ENCODE peak calls at places on chromosomes 3 and 15, in four cellular contexts. M, G, E and F are unnamed samples.

GRCh38 chr3:47731066-47731465 is 50.6 kb downstream of the SMARCC1 start:
- DNase-seq in E (no peak), M (no peak), G (no peak), F (no peak)

GRCh38 chr3:50057756-50058155 is 31.0 kb upstream of the RBM5 start:
- DNase-seq in G (no peak), M (no peak), E (no peak), F (no peak)

GRCh38 chr3:30347679-30348216 is 258.7 kb upstream of the TGFBR2 start:
- DNase-seq in G (no peak), E (no peak), M (peak), F (no peak)

GRCh38 chr3:141393151-141394076 is 25.1 kb downstream of the ZBTB38 start:
- DNase-seq in E (no peak), G (no peak), M (no peak), F (peak)

GRCh38 chr3:107928084-107928445 is 162.8 kb downstream of the CD47 start:
- DNase-seq in E (no peak), M (no peak), G (no peak), F (no peak)

GRCh38 chr3:69178838-69179739 is 56.7 kb upstream of the LMOD3 start:
- DNase-seq in G (no peak), M (peak), E (no peak), F (no peak)

GRCh38 chr3:95297586-95297985 is 1234.7 kb downstream of the NSUN3 start:
- DNase-seq in E (no peak), M (no peak), G (no peak), F (no peak)

GRCh38 chr15:45703670-45704328 is 69.0 kb downstream of the SQOR start:
- DNase-seq in G (no peak), M (no peak), E (peak), F (no peak)

GRCh38 chr15:96262097-96262496 is 68.4 kb upstream of the NR2F2 start:
- DNase-seq in E (no peak), G (no peak), M (peak), F (no peak)

GRCh38 chr15:37981781-37982180 is 47.3 kb downstream of the TMCO5A start:
- DNase-seq in G (no peak), E (no peak), M (peak), F (no peak)

GRCh38 chr3:136979684-136980083 is 21.9 kb downstream of the IL20RB start:
- DNase-seq in M (no peak), G (no peak), E (no peak), F (no peak)

GRCh38 chr3:24853685-24854341 is 359.2 kb upstream of the THRB start:
- DNase-seq in M (no peak), G (no peak), E (no peak), F (no peak)

GRCh38 chr3:171898192-171898591 is 55.0 kb downstream of the TMEM212 start:
- DNase-seq in G (no peak), E (no peak), M (no peak), F (no peak)

GRCh38 chr15:49293941-49294340 is 123.9 kb downstream of the GALK2 start:
- DNase-seq in E (no peak), M (no peak), G (no peak), F (no peak)
- TF ChIP-seq YY1 in E (no peak), M (no peak), G (no peak), F (no peak)

DNA sequence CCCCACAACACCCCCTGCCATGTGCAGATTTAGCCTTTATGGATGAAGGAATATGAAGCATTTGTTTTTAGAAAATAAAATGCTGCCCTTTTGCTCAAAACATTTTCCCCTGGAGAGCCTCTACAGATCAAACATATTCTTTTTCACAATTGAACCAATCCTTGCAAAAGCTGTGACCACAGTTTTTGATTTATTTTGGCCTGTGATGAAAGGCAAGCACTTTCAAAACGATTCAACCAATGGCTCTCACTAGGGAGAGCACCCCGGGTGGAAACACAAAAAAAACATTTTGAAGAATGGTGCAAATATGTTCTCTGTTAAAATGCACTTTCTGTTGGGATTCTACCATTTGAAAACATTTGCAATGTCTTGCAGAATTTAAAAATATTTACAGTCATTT is 476.0 kb upstream of the ONECUT1 start:
- DNase-seq in E (no peak), M (no peak), G (no peak), F (no peak)
- H3K9ac ChIP-seq in E (no peak), M (no peak), G (no peak), F (no peak)

DNA sequence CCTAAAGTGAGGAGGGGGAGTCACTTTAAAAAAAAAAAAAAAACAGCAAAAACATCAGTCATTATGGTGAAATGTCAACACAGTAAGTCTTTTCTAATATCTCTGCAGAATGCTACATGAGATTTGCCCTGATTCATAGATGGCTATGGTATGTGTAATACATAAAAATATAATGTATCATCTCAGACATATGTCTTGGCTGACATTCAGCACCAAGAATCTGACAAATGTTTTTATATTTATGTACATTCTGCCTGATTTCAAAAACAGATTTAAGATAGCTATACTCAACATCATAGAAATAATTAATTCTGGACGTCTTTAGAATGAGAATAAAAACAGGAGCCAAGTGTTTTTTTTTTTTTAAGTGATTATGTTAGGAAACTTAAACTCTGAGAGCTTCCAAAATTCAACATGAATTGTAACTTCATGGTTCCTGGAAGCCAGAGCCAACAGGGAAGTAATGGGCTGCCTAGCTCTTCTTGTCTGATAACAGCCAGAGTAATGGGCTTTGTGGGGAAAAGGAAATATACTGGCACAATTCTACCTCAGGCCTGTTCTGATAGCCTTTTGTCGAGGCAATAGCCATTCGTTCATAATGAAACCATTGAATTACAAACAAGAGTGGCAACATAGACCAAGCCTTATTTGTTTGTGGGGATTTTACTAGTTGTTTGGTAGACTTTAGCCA is 184.4 kb downstream of the VGLL4 start:
- DNase-seq in M (no peak), E (no peak), G (no peak), F (no peak)
- TF ChIP-seq SUZ12 in M (no peak), E (no peak), G (no peak), F (no peak)

DNA sequence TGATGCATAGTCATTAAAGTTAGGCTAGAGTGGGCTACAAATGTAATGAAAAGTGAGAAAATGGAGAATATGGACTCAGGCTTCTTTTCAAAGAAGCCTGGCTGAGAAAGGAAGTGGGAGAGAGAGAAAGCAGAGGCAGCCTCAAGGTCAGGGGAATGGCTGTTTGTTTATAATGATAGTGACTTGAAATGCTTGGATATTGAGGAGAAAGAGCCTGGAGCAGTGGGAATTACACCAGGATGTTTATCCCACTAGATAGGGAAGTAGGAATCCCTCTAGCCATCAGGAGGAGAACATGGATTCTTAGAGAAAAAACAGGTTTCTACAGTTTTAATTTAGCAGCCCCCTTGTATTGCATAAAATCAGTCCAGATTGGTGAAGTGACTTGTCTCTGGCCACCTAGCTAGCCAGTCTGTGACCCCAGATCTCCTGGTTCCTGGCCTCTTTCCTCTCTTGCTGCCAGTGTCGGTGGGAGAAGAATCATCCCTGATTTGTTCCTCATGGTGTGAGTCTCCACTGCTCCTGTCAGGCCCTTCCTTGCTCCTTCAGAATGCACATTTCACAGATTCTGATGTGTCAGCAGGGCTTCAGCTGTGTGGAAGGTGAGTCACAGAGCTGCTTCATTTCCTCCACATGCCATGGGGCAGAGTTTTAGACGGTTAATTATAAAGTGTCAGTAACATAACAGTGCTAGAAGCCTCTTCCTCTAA is 32.9 kb downstream of the SEMA6D start:
- DNase-seq in E (no peak), M (no peak), G (no peak), F (no peak)
- TF ChIP-seq YY1 in E (no peak), M (no peak), G (no peak), F (no peak)

DNA sequence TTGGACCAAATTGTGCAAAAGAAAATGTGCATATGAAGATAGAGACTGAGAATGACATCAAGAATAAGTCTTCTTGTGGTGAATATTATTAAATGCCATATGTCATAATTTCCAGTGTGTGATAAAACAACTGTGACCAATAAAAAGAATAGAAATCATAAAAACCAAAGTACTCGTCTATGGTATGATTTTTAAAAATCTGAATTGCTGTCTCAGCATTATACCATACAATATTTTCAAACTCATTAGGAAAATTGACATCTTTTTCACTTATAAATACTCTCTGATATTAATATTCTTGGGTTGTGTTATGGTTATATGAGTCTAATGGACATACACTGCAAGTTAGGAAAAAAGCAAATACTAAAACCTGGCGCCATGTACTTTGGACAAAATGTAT is 279.4 kb downstream of the ROBO1 start:
- DNase-seq in G (no peak), M (no peak), E (no peak), F (no peak)
- H3K9ac ChIP-seq in G (no peak), M (no peak), E (no peak), F (no peak)

GRCh38 chr3:179005213-179005612 is 66.4 kb downstream of the ZMAT3 start:
- DNase-seq in G (no peak), M (no peak), E (no peak), F (no peak)
- TF ChIP-seq SUZ12 in G (no peak), M (no peak), E (no peak), F (no peak)

DNA sequence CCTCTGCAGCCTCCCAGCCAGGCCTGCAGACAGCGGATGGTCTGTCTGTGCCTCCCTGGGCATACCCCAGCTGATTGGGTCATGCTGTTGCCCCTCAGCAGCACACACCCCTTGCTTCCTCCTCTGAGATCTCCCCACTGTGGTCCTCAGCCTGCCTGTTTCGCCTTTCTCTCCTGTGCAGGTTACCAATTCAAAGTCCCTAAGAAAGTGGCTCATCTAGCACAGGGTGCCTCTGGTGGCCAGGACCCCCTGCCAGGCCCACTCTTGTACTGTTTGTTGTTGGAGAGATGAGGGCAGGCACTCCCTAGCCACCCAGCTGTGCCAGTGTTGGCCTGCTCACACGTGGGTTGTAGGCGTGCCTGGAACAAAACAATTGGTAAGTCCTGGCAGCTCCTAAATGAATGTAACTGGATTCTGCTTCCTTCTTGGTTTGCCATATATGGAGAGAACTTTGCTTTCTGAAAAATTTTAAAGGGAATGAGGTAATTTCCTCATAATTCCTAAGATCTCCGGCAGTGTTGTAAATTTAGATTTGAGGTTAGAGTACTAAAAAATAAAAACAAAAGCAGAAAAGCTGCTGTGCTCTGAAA is 213.2 kb upstream of the IL12A start:
- DNase-seq in M (no peak), G (no peak), E (peak), F (no peak)
- TF ChIP-seq YY1 in M (no peak), G (no peak), E (no peak), F (no peak)

GRCh38 chr15:40845036-40845435 is 1.2 kb downstream of the SPINT1 start:
- DNase-seq in E (no peak), M (no peak), G (no peak), F (no peak)

GRCh38 chr15:40844543-40844981 is 714 bp downstream of the SPINT1 start:
- DNase-seq in E (no peak), G (no peak), M (no peak), F (no peak)

GRCh38 chr15:40847225-40847961 is 3.5 kb downstream of the SPINT1 start:
- DNase-seq in E (no peak), G (peak), M (peak), F (peak)

GRCh38 chr15:40845511-40846284 is 1.9 kb downstream of the SPINT1 start:
- DNase-seq in E (no peak), M (peak), G (no peak), F (peak)

GRCh38 chr15:40846846-40847224 is 3.0 kb downstream of the SPINT1 start:
- DNase-seq in E (no peak), G (no peak), M (no peak), F (no peak)
- H3K9ac ChIP-seq in E (peak), G (peak), M (no peak), F (no peak)

DNA sequence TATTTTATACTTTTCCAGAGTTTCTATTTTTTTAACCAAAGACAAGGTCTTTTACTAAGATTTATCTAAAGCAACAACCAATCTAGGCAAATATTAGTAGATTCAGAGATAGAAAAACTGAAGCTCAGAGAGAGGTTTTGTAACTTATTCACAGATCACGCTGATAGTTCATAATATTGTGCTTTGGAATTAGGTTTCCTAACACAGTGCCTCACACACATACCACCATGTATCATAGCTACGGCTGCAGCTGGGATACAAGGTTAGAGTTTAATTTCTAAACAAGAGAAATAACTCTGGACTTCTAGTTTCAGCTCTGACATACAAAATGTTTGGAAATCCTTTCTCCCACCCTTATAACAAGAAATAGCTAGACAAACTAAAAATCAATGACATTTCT is 565.7 kb downstream of the PYDC2 start:
- DNase-seq in G (no peak), M (no peak), E (no peak), F (no peak)
- TF ChIP-seq SUZ12 in G (no peak), M (no peak), E (no peak), F (no peak)

DNA sequence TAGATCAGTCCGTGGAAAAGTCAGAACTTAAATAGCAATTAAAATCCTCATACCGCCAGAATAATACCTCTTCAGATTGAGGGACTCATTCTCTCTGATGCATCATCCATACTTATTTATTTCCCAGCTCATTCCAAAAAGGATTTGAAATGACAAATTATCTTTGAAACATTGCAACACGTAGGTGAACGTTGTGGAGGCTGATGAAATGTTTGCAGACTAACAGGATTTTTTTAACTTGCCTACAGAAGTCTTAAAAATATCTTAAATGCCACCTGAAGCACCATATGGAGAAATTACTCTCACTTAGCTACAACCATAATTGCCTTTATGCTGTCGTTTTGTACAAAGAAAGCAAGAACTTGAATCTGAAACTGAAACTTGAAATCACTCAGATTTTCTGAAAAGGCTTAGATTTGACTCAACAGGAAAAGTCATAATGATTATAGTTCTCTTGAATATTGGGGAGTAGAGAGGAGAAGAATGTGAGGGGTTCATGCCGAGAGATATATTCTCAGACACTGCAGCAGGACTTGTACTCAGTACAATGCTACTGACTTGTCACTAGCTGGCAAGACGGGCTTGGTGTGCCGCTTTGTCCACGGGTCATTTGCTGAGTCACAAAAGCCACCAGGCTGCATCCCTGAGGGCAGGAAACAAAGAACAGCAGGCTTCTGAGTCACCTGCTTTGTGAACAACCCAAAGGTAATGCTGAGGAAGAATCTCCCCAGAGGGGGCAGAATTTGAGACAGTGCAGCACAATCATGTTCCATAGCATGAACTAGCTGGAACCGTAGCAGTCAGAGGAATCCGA is 7.1 kb upstream of the FMN1 start:
- DNase-seq in G (peak), E (peak), M (peak), F (peak)
- TF ChIP-seq YY1 in G (no peak), E (no peak), M (no peak), F (no peak)